ENCODE peak calls at places on chromosome 16, in ten cellular contexts. H, E, C, J, R, D, A, L, B and W are unnamed samples.

GRCh38 chr16:23842137-23842600 is 6.4 kb downstream of the PRKCB start:
- DNase-seq in L (no peak), B (no peak), A (no peak), R (no peak), D (no peak), J (no peak), H (no peak), E (no peak), C (no peak), W (no peak)

GRCh38 chr16:12729448-12729847 is 74.2 kb downstream of the CPPED1 start:
- DNase-seq in E (no peak), R (no peak), B (peak), A (peak), L (no peak), C (no peak), D (no peak), H (peak), J (no peak), W (no peak)

GRCh38 chr16:81841709-81842108 is 62.6 kb downstream of the PLCG2 start:
- DNase-seq in R (no peak), C (no peak), A (no peak), H (no peak), J (no peak), B (no peak), D (no peak), E (no peak), L (no peak), W (no peak)

GRCh38 chr16:77273815-77274214 is 74.6 kb downstream of the SYCE1L start:
- DNase-seq in C (no peak), D (no peak), B (no peak), R (no peak), L (no peak), A (no peak), J (no peak), H (peak), E (no peak), W (no peak)

GRCh38 chr16:12145918-12146317 is 169.4 kb downstream of the SNX29 start:
- DNase-seq in A (no peak), H (no peak), B (peak), E (no peak), L (no peak), D (no peak), C (no peak), J (no peak), R (no peak), W (no peak)

GRCh38 chr16:5509794-5510193 is 412.2 kb upstream of the EEF2KMT start:
- DNase-seq in L (no peak), H (no peak), A (no peak), C (no peak), J (no peak), E (no peak), R (no peak), B (no peak), D (no peak), W (peak)

GRCh38 chr16:73955255-73955654 is 341.4 kb upstream of the PSMD7 start:
- DNase-seq in J (no peak), E (no peak), R (no peak), L (no peak), C (no peak), A (no peak), D (no peak), H (no peak), B (no peak), W (no peak)

GRCh38 chr16:30784215-30784614 is 2.8 kb downstream of the ZNF629 start:
- DNase-seq in H (no peak), L (no peak), D (peak), C (no peak), B (no peak), A (no peak), R (no peak), J (no peak), E (no peak), W (no peak)

GRCh38 chr16:85027968-85028637 is 508 bp downstream of the KIAA0513 start:
- DNase-seq in A (no peak), C (no peak), R (no peak), L (no peak), B (no peak), H (no peak), E (peak), D (no peak), J (no peak), W (no peak)

GRCh38 chr16:80824623-80825364 is 20.4 kb upstream of the CDYL2 start:
- DNase-seq in D (no peak), A (peak), L (no peak), C (no peak), B (peak), R (peak), J (peak), E (peak), H (peak), W (no peak)

GRCh38 chr16:80718480-80719220 is 85.7 kb downstream of the CDYL2 start:
- DNase-seq in A (no peak), D (no peak), H (peak), C (no peak), L (no peak), E (peak), J (peak), B (peak), R (no peak), W (no peak)

GRCh38 chr16:7209598-7209997 is 123.0 kb upstream of the RBFOX1 start:
- DNase-seq in C (no peak), L (no peak), J (no peak), H (no peak), B (no peak), D (no peak), R (no peak), A (no peak), E (no peak), W (no peak)

GRCh38 chr16:27486344-27486743 is 63.4 kb downstream of the GTF3C1 start:
- DNase-seq in C (no peak), B (no peak), E (no peak), L (no peak), A (no peak), R (no peak), D (no peak), J (no peak), H (no peak), W (no peak)

GRCh38 chr16:67857547-67858233 is 10.2 kb upstream of the CENPT start:
- DNase-seq in A (peak), C (no peak), H (peak), E (no peak), R (no peak), J (peak), D (no peak), B (peak), L (peak), W (no peak)

GRCh38 chr16:86244936-86245335 is 265.4 kb upstream of the FOXF1 start:
- DNase-seq in L (no peak), J (no peak), D (no peak), R (no peak), E (no peak), A (no peak), H (no peak), B (no peak), C (no peak), W (no peak)

GRCh38 chr16:64898159-64898558 is 223.7 kb downstream of the CDH11 start:
- DNase-seq in D (no peak), A (no peak), C (no peak), B (no peak), R (no peak), E (no peak), L (no peak), J (no peak), H (no peak), W (no peak)

GRCh38 chr16:76583466-76583865 is 306.3 kb downstream of the CNTNAP4 start:
- DNase-seq in R (no peak), L (no peak), E (no peak), D (no peak), B (no peak), A (no peak), C (no peak), H (peak), J (no peak), W (peak)

GRCh38 chr16:31008154-31008950 is 2.1 kb downstream of the STX1B start:
- DNase-seq in A (no peak), B (peak), H (no peak), D (no peak), C (no peak), E (no peak), R (no peak), L (no peak), J (no peak), W (no peak)

GRCh38 chr16:24609740-24610420 is 70.5 kb downstream of the RBBP6 start:
- DNase-seq in B (peak), C (peak), D (no peak), R (no peak), H (peak), E (peak), A (no peak), J (peak), L (peak), W (peak)

GRCh38 chr16:80277182-80277581 is 263.6 kb upstream of the DYNLRB2 start:
- DNase-seq in E (peak), R (no peak), H (no peak), D (no peak), B (no peak), L (no peak), J (peak), A (no peak), C (no peak), W (no peak)

GRCh38 chr16:22849517-22849916 is 35.6 kb downstream of the HS3ST2 start:
- DNase-seq in A (no peak), C (no peak), L (no peak), R (no peak), H (no peak), E (no peak), B (no peak), J (no peak), D (no peak), W (no peak)

GRCh38 chr16:57258910-57259475 is 13.9 kb downstream of the ARL2BP start:
- DNase-seq in A (no peak), D (no peak), R (no peak), E (no peak), L (no peak), C (no peak), J (no peak), B (no peak), H (no peak), W (no peak)

GRCh38 chr16:69620564-69620963 is 54.8 kb downstream of the NFAT5 start:
- DNase-seq in E (no peak), R (no peak), J (no peak), B (no peak), L (no peak), C (no peak), D (no peak), A (no peak), H (no peak), W (no peak)

GRCh38 chr16:1823821-1824220 is 2.8 kb downstream of the HAGH start:
- DNase-seq in B (peak), R (no peak), E (peak), H (peak), J (peak), L (no peak), A (no peak), D (no peak), C (no peak), W (peak)
- TF ChIP-seq CTCF in B (peak), R (peak), E (peak), H (no peak), J (no peak), L (no peak), A (peak), D (no peak), C (no peak), W (no peak)

DNA sequence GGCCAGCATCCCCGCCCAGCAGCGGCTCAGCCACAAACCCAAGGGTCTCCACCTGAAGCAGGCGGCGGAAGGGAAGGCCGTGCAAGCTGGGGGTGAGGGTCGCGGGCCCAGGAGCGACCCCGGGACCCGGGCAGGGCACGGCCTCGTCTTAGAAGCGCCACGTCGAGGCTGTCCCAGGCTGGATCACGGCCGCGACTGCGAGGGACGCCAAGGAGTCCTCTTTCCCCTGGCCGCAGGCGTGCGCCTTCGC is 535 bp upstream of the CCNF start:
- DNase-seq in R (no peak), A (no peak), L (no peak), D (no peak), H (no peak), C (no peak), J (no peak), E (no peak), B (no peak), W (no peak)
- TF ChIP-seq CTCF in R (no peak), A (no peak), L (no peak), D (peak), H (no peak), C (no peak), J (no peak), E (no peak), B (no peak), W (no peak)

GRCh38 chr16:4338125-4338582 is 13.0 kb downstream of the PAM16 start:
- DNase-seq in L (peak), E (no peak), J (no peak), A (no peak), R (no peak), C (no peak), H (no peak), D (peak), B (no peak), W (no peak)
- TF ChIP-seq CTCF in L (no peak), E (no peak), J (no peak), A (peak), R (no peak), C (no peak), H (no peak), D (no peak), B (peak), W (no peak)

GRCh38 chr16:58843675-58844074 is 109.6 kb upstream of the GOT2 start:
- DNase-seq in E (peak), L (no peak), B (peak), C (no peak), J (no peak), D (no peak), H (peak), A (no peak), R (peak), W (no peak)
- TF ChIP-seq CTCF in E (peak), L (no peak), B (peak), C (no peak), J (no peak), D (no peak), H (peak), A (peak), R (no peak), W (peak)

GRCh38 chr16:660132-660458 is 7.8 kb upstream of the RHOT2 start:
- DNase-seq in E (no peak), J (no peak), D (no peak), A (no peak), R (no peak), C (no peak), B (no peak), H (no peak), L (no peak), W (no peak)

GRCh38 chr16:657487-657886 is 8.3 kb downstream of the WDR90 start:
- DNase-seq in C (no peak), A (no peak), B (no peak), J (no peak), R (no peak), D (no peak), H (no peak), E (no peak), L (no peak), W (no peak)

GRCh38 chr16:659618-660017 is 8.3 kb upstream of the RHOT2 start:
- DNase-seq in L (no peak), R (no peak), H (no peak), E (no peak), D (no peak), A (no peak), J (no peak), C (no peak), B (no peak), W (no peak)

GRCh38 chr16:660459-661183 is 7.3 kb upstream of the RHOT2 start:
- DNase-seq in D (peak), B (peak), L (peak), E (peak), H (peak), C (peak), J (peak), R (peak), A (no peak), W (peak)

GRCh38 chr16:658679-659571 is 9.0 kb upstream of the RHOT2 start:
- DNase-seq in L (no peak), B (no peak), H (no peak), D (no peak), C (no peak), R (no peak), J (no peak), A (no peak), E (no peak), W (no peak)
- TF ChIP-seq CTCF in L (no peak), B (no peak), H (no peak), D (no peak), C (no peak), R (no peak), J (no peak), A (no peak), E (no peak), W (no peak)

DNA sequence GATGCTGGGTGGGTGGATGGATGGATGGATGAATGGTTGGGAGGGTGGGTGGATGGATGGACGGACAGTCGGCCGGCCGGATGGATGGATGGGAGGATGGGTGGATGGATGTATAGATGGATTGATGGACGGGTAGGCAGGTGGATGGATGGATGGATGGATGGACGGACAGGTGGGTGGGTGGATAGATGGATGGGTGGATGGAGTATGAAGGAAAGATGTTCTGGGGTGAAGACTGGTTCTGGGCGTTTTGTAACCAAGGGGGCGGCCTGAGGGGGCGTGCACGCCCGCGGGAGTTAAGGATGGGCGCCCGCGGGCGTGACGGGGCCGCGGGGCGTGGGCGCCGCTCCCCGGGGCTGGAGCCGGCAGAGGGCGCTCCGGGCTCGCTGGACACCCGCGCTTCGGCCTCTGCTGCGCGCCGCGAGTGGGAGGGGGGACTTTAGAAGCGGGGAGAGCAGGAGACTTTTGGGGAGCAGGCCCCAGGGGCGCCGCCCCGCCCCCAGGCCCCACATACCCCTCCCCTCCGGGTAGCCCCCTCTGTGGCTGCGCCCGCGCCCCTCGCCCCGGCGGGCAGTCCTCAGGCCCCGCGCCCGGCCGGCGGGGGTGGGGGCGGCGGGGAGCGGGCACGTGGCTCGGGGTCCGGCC is at the start of gene NECAB2:
- DNase-seq in H (peak), B (peak), R (no peak), E (peak), D (peak), A (no peak), L (peak), C (peak), J (peak), W (no peak)
- TF ChIP-seq CTCF in H (peak), B (peak), R (peak), E (peak), D (peak), A (peak), L (peak), C (peak), J (peak), W (peak)

GRCh38 chr16:49473131-49473530 is 99.5 kb downstream of the C16orf78 start:
- DNase-seq in C (no peak), D (no peak), R (no peak), H (no peak), E (no peak), L (peak), B (no peak), A (no peak), J (no peak), W (no peak)

GRCh38 chr16:49478107-49478506 is 104.5 kb downstream of the C16orf78 start:
- DNase-seq in L (no peak), J (peak), C (no peak), H (no peak), D (no peak), A (no peak), B (no peak), E (no peak), R (no peak), W (no peak)

GRCh38 chr16:49473773-49474172 is 100.2 kb downstream of the C16orf78 start:
- DNase-seq in C (no peak), D (no peak), B (no peak), J (peak), R (no peak), L (peak), H (no peak), A (no peak), E (no peak), W (no peak)

GRCh38 chr16:49474741-49475140 is 101.1 kb downstream of the C16orf78 start:
- DNase-seq in R (no peak), D (peak), H (no peak), B (no peak), C (no peak), J (peak), A (no peak), E (no peak), L (peak), W (no peak)

DNA sequence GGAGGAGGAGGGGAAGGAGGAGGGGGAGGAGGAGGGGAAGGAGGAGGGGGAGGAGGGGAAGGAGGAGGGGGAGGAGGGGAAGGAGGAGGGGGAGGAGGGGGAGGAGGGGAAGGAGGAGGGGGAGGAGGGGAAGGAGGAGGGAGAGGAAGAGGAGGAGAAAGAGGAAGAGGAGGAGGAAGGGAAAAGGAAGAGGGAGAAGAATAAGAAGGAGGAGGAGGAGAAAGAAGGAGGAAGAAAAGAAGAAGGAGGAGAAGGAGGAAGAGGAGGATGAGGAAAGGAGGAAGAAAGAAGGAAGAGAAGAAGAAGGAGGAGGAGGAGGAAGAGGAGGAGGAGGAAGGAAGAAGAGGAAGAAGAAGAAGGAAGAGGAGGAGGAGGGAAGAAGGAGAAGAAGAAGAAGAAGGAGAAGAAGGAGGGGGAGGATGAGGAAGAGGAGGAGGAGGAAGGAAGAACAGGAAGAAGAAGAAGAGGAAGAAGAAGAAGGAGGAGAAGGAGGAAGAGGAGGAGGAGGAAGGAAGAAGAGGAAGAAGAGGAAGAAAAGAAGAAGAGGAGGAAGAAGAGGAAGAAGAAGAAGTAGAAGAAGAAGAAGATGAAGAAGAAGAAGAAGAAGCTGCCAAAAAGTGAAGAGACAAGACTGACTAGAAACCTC is 103.8 kb downstream of the C16orf78 start:
- DNase-seq in J (no peak), L (no peak), A (no peak), E (no peak), R (no peak), C (no peak), H (no peak), D (no peak), B (no peak), W (no peak)
- TF ChIP-seq CTCF in J (no peak), L (no peak), A (no peak), E (no peak), R (no peak), C (no peak), H (no peak), D (no peak), B (no peak), W (no peak)

DNA sequence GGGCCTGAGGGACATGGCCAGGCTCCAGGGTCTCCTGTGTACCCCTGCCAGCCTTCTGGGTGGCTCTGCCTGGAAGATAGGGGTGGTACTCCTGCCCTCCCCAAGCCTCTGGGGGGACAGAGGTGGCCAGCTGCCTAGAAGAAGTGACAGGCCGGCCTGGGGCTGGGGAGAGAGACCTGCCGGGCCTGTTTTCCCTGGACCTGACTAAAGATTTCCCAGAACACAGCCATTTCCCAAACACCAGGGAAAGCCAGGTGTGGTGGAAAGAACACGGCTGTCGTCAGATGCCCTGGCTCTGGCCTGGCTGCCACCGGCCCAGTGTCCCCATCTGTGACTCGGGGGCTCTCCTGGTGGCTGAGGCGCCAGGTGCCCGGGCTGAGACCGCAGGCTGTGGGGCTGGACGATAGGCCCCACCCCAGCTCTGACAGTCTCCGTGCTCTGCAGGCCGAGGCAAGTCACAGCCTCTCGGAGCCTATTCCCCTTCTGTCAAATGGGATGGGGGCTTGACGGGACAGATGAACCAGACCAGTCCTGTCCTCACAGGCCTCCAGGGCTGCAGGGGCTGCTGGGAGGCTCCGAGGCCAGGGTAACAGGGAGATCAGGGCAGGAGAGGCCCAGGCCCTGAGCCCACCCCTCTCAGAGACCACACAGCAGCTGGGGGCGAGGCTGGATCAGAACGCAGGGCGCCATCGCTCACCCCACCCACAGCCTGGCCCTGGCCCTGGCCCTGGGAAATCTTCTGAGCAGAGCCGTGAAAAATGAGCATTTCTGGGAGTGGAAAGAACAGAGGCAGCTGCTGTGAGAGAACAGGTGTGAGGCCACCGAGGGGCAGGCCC is 33.1 kb downstream of the CTU2 start:
- DNase-seq in R (no peak), J (no peak), B (no peak), C (no peak), E (no peak), A (no peak), H (no peak), D (peak), L (no peak), W (no peak)
- TF ChIP-seq CTCF in R (no peak), J (no peak), B (no peak), C (no peak), E (no peak), A (no peak), H (no peak), D (no peak), L (no peak), W (no peak)